ENCODE peak calls at places on chromosomes 12 and 14, in seven cellular contexts. One of them, this sample, is unnamed.
A peak's percentile ranks its signal among the peaks of the same experiment; 100 is the strongest.

GRCh38 chr14:22314183-22314820 is 274.7 kb downstream of the DAD1 start:
- DNase-seq in H9: peak; percentile 36
- DNase-seq in upper lobe of right lung: no peak
- DNase-seq in sigmoid colon: no peak
- DNase-seq in cardiac muscle cell: peak; percentile 58
- DNase-seq in adipocyte: peak; percentile 76
- DNase-seq in iPS DF 6.9: peak; percentile 39
- DNase-seq in this sample: peak; percentile 20

GRCh38 chr12:85004199-85004598 is 31.9 kb downstream of the TSPAN19 start:
- DNase-seq in H9: no peak
- DNase-seq in upper lobe of right lung: no peak
- DNase-seq in sigmoid colon: no peak
- DNase-seq in cardiac muscle cell: no peak
- DNase-seq in adipocyte: no peak
- DNase-seq in iPS DF 6.9: no peak
- DNase-seq in this sample: no peak

GRCh38 chr12:104566244-104566993 is 109.7 kb downstream of the CHST11 start:
- DNase-seq in H9: no peak
- DNase-seq in upper lobe of right lung: no peak
- DNase-seq in sigmoid colon: no peak
- DNase-seq in cardiac muscle cell: no peak
- DNase-seq in adipocyte: no peak
- DNase-seq in iPS DF 6.9: no peak
- DNase-seq in this sample: no peak

GRCh38 chr12:1858456-1858855 is 38.1 kb downstream of the LRTM2 start:
- DNase-seq in H9: peak; percentile 24
- DNase-seq in upper lobe of right lung: no peak
- DNase-seq in sigmoid colon: no peak
- DNase-seq in cardiac muscle cell: no peak
- DNase-seq in adipocyte: no peak
- DNase-seq in iPS DF 6.9: no peak
- DNase-seq in this sample: no peak

GRCh38 chr12:121953695-121954094 is 35.3 kb downstream of the CFAP251 start:
- DNase-seq in H9: no peak
- DNase-seq in upper lobe of right lung: no peak
- DNase-seq in sigmoid colon: no peak
- DNase-seq in cardiac muscle cell: no peak
- DNase-seq in adipocyte: no peak
- DNase-seq in iPS DF 6.9: no peak
- DNase-seq in this sample: no peak

GRCh38 chr12:113268621-113269020 is 47.4 kb downstream of the TPCN1 start:
- DNase-seq in H9: no peak
- DNase-seq in upper lobe of right lung: no peak
- DNase-seq in sigmoid colon: peak; percentile 58
- DNase-seq in cardiac muscle cell: no peak
- DNase-seq in adipocyte: no peak
- DNase-seq in iPS DF 6.9: no peak
- DNase-seq in this sample: no peak

GRCh38 chr12:6840428-6841138 is at the start of gene GNB3:
- DNase-seq in H9: no peak
- DNase-seq in upper lobe of right lung: no peak
- DNase-seq in sigmoid colon: no peak
- DNase-seq in cardiac muscle cell: no peak
- DNase-seq in adipocyte: no peak
- DNase-seq in iPS DF 6.9: no peak
- DNase-seq in this sample: no peak

GRCh38 chr12:49054524-49054923 is 6.1 kb downstream of the KMT2D start:
- DNase-seq in H9: no peak
- DNase-seq in upper lobe of right lung: no peak
- DNase-seq in sigmoid colon: no peak
- DNase-seq in cardiac muscle cell: no peak
- DNase-seq in adipocyte: no peak
- DNase-seq in iPS DF 6.9: no peak
- DNase-seq in this sample: no peak

GRCh38 chr14:57834001-57834598 is 31.8 kb downstream of the SLC35F4 start:
- DNase-seq in H9: no peak
- DNase-seq in upper lobe of right lung: no peak
- DNase-seq in sigmoid colon: no peak
- DNase-seq in cardiac muscle cell: no peak
- DNase-seq in adipocyte: no peak
- DNase-seq in iPS DF 6.9: no peak
- DNase-seq in this sample: no peak

GRCh38 chr14:76154539-76155126 is 2.9 kb downstream of the GPATCH2L start:
- DNase-seq in H9: no peak
- DNase-seq in upper lobe of right lung: no peak
- DNase-seq in sigmoid colon: no peak
- DNase-seq in cardiac muscle cell: no peak
- DNase-seq in adipocyte: no peak
- DNase-seq in iPS DF 6.9: no peak
- DNase-seq in this sample: no peak

GRCh38 chr14:104280902-104281767 is 142.7 kb downstream of the KIF26A start:
- DNase-seq in H9: peak; percentile 20
- DNase-seq in upper lobe of right lung: peak; percentile 53
- DNase-seq in sigmoid colon: no peak
- DNase-seq in cardiac muscle cell: no peak
- DNase-seq in adipocyte: no peak
- DNase-seq in iPS DF 6.9: no peak
- DNase-seq in this sample: no peak

GRCh38 chr12:113473942-113474341 is 2.3 kb upstream of the LHX5 start:
- DNase-seq in H9: peak; percentile 72
- DNase-seq in upper lobe of right lung: no peak
- DNase-seq in sigmoid colon: no peak
- DNase-seq in cardiac muscle cell: no peak
- DNase-seq in adipocyte: no peak
- DNase-seq in iPS DF 6.9: no peak
- DNase-seq in this sample: no peak

GRCh38 chr12:92719674-92720073 is 16.9 kb downstream of the PLEKHG7 start:
- DNase-seq in H9: no peak
- DNase-seq in upper lobe of right lung: no peak
- DNase-seq in sigmoid colon: no peak
- DNase-seq in cardiac muscle cell: no peak
- DNase-seq in adipocyte: no peak
- DNase-seq in iPS DF 6.9: no peak
- DNase-seq in this sample: no peak

DNA sequence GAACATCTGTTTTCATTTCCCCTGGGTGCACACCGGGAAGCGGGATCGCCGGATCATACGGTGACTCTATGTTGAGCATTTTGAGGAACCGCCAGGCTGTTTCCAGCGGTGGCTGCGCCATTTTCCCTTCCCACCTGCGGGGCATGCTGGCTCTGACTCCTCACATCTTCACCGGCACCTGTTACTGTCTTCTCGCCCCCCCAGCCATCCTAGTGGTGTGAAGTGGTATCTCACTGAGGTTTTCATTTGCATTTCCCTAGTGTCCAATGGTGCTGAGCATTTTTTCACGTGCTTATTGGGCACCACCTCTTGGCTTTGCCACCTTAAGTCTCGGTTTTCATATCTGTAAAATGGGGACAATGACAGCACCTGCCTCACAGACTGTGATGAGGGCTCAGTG is 44.1 kb upstream of the EML1 start:
- DNase-seq in H9: no peak
- DNase-seq in upper lobe of right lung: no peak
- DNase-seq in sigmoid colon: no peak
- DNase-seq in cardiac muscle cell: no peak
- DNase-seq in adipocyte: no peak
- DNase-seq in iPS DF 6.9: no peak
- DNase-seq in this sample: no peak
- H3K9me3 ChIP-seq in H9: no peaks in the 10 kb centered on the region
- H3K9me3 ChIP-seq in upper lobe of right lung: no peaks in the 10 kb centered on the region
- H3K9me3 ChIP-seq in sigmoid colon: no peaks in the 10 kb centered on the region
- H3K9me3 ChIP-seq in cardiac muscle cell: no peaks in the 10 kb centered on the region
- H3K9me3 ChIP-seq in adipocyte: no peaks in the 10 kb centered on the region
- H3K9me3 ChIP-seq in iPS DF 6.9: no peaks in the 10 kb centered on the region
- H3K9me3 ChIP-seq in this sample: no peaks in the 10 kb centered on the region

GRCh38 chr12:66898700-66899469 is 220.0 kb upstream of the GRIP1 start:
- DNase-seq in H9: no peak
- DNase-seq in upper lobe of right lung: no peak
- DNase-seq in sigmoid colon: no peak
- DNase-seq in cardiac muscle cell: no peak
- DNase-seq in adipocyte: no peak
- DNase-seq in iPS DF 6.9: no peak
- DNase-seq in this sample: no peak

GRCh38 chr12:66899567-66899966 is 220.7 kb upstream of the GRIP1 start:
- DNase-seq in H9: no peak
- DNase-seq in upper lobe of right lung: no peak
- DNase-seq in sigmoid colon: no peak
- DNase-seq in cardiac muscle cell: no peak
- DNase-seq in adipocyte: no peak
- DNase-seq in iPS DF 6.9: no peak
- DNase-seq in this sample: no peak

GRCh38 chr12:66901136-66901932 is 222.5 kb upstream of the GRIP1 start:
- DNase-seq in H9: no peak
- DNase-seq in upper lobe of right lung: no peak
- DNase-seq in sigmoid colon: no peak
- DNase-seq in cardiac muscle cell: no peak
- DNase-seq in adipocyte: no peak
- DNase-seq in iPS DF 6.9: no peak
- DNase-seq in this sample: peak; percentile 19

GRCh38 chr12:66900616-66901015 is 221.7 kb upstream of the GRIP1 start:
- DNase-seq in H9: no peak
- DNase-seq in upper lobe of right lung: no peak
- DNase-seq in sigmoid colon: no peak
- DNase-seq in cardiac muscle cell: no peak
- DNase-seq in adipocyte: no peak
- DNase-seq in iPS DF 6.9: no peak
- DNase-seq in this sample: no peak

DNA sequence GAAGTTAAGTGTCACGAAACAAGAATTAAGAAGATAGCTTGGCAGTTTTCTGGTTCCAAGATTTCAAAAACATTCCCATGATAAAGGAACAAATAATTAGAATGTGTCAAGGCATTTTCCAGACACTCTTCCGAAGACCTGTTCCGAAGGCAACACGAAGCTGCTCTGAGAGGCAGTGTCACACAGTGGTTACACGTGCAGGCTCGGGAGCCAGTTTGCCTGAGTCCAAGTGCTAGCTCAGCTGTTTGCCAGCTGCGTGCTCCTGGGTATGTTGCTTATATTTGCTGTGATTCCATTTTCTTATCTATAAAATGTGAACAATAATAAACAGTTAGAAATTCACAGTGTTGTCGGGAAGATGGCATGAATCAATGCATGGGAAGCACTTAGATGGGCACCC is 217.9 kb upstream of the GRIP1 start:
- DNase-seq in H9: no peak
- DNase-seq in upper lobe of right lung: no peak
- DNase-seq in sigmoid colon: no peak
- DNase-seq in cardiac muscle cell: no peak
- DNase-seq in adipocyte: no peak
- DNase-seq in iPS DF 6.9: no peak
- DNase-seq in this sample: no peak
- H3K9me3 ChIP-seq in H9: no peaks in the 10 kb centered on the region
- H3K9me3 ChIP-seq in upper lobe of right lung: no peaks in the 10 kb centered on the region
- H3K9me3 ChIP-seq in sigmoid colon: no peaks in the 10 kb centered on the region
- H3K9me3 ChIP-seq in cardiac muscle cell: no peaks in the 10 kb centered on the region
- H3K9me3 ChIP-seq in adipocyte: peaks cover 2% of the 10 kb centered on the region
- H3K9me3 ChIP-seq in iPS DF 6.9: no peaks in the 10 kb centered on the region
- H3K9me3 ChIP-seq in this sample: no peaks in the 10 kb centered on the region

GRCh38 chr14:102711207-102711606 is 66.0 kb upstream of the TRAF3 start:
- DNase-seq in H9: no peak
- DNase-seq in upper lobe of right lung: no peak
- DNase-seq in sigmoid colon: no peak
- DNase-seq in cardiac muscle cell: no peak
- DNase-seq in adipocyte: no peak
- DNase-seq in iPS DF 6.9: no peak
- DNase-seq in this sample: no peak

GRCh38 chr14:102717211-102717610 is 60.0 kb upstream of the TRAF3 start:
- DNase-seq in H9: no peak
- DNase-seq in upper lobe of right lung: no peak
- DNase-seq in sigmoid colon: no peak
- DNase-seq in cardiac muscle cell: no peak
- DNase-seq in adipocyte: no peak
- DNase-seq in iPS DF 6.9: no peak
- DNase-seq in this sample: peak; percentile 8

GRCh38 chr14:102708494-102708893 is 68.8 kb upstream of the TRAF3 start:
- DNase-seq in H9: no peak
- DNase-seq in upper lobe of right lung: no peak
- DNase-seq in sigmoid colon: no peak
- DNase-seq in cardiac muscle cell: no peak
- DNase-seq in adipocyte: no peak
- DNase-seq in iPS DF 6.9: no peak
- DNase-seq in this sample: no peak

DNA sequence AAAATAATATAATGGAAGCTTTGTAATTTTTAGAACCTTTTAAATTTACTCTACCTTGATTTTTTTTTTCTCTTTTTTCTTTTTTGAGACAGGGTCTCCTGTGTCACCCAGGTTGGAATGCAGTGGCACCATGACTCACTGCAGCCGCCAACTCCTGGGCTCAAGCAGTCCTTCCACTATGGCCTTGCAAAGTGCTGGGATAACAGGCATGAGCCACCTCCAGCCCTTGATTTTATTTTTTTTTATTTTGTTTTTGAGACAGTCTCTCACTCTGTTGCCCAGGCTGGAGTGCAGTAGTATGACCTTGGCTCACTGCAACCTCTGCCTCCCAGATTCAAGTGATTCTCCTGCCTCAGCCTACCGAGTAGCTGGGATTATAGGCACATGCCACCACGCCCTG is 65.3 kb upstream of the TRAF3 start:
- DNase-seq in H9: no peak
- DNase-seq in upper lobe of right lung: no peak
- DNase-seq in sigmoid colon: no peak
- DNase-seq in cardiac muscle cell: no peak
- DNase-seq in adipocyte: no peak
- DNase-seq in iPS DF 6.9: no peak
- DNase-seq in this sample: no peak
- H3K9me3 ChIP-seq in H9: no peaks in the 10 kb centered on the region
- H3K9me3 ChIP-seq in upper lobe of right lung: no peaks in the 10 kb centered on the region
- H3K9me3 ChIP-seq in sigmoid colon: no peaks in the 10 kb centered on the region
- H3K9me3 ChIP-seq in cardiac muscle cell: no peaks in the 10 kb centered on the region
- H3K9me3 ChIP-seq in adipocyte: no peaks in the 10 kb centered on the region
- H3K9me3 ChIP-seq in iPS DF 6.9: no peaks in the 10 kb centered on the region
- H3K9me3 ChIP-seq in this sample: no peaks in the 10 kb centered on the region

GRCh38 chr12:44653886-44654527 is 222.1 kb downstream of the NELL2 start:
- DNase-seq in H9: no peak
- DNase-seq in upper lobe of right lung: no peak
- DNase-seq in sigmoid colon: no peak
- DNase-seq in cardiac muscle cell: no peak
- DNase-seq in adipocyte: no peak
- DNase-seq in iPS DF 6.9: no peak
- DNase-seq in this sample: no peak
- H3K9me3 ChIP-seq in H9: no peaks in the 10 kb centered on the region
- H3K9me3 ChIP-seq in upper lobe of right lung: no peaks in the 10 kb centered on the region
- H3K9me3 ChIP-seq in sigmoid colon: no peaks in the 10 kb centered on the region
- H3K9me3 ChIP-seq in cardiac muscle cell: no peaks in the 10 kb centered on the region
- H3K9me3 ChIP-seq in adipocyte: no peaks in the 10 kb centered on the region
- H3K9me3 ChIP-seq in iPS DF 6.9: no peaks in the 10 kb centered on the region
- H3K9me3 ChIP-seq in this sample: no peaks in the 10 kb centered on the region